ENCODE peak calls at places on chromosomes 16 and 17, in nine cellular contexts. One of them, this sample, is unnamed.

GRCh38 chr17:3512512-3513171 is 36.8 kb downstream of the ASPA start:
- DNase-seq in amniotic stem cell: no peak
- DNase-seq in NCI-H748 treated with DMSO at 0.1 percent for 48 hours: no peak
- DNase-seq in ELF-1: peak
- DNase-seq in T follicular helper cell: no peak
- DNase-seq in CD4-positive, alpha-beta T cell: no peak
- DNase-seq in activated CD4-positive, alpha-beta T cell treated with anti-CD3 and anti-CD28 coated beads, Interleukin-2, amount 50 U/mL, for 48 hours: no peak
- DNase-seq in A549: no peak
- DNase-seq in BE2C: no peak
- DNase-seq in this sample: no peak

GRCh38 chr16:67664258-67664657 is 2.3 kb downstream of the ENKD1 start:
- DNase-seq in amniotic stem cell: no peak
- DNase-seq in NCI-H748 treated with DMSO at 0.1 percent for 48 hours: no peak
- DNase-seq in ELF-1: no peak
- DNase-seq in T follicular helper cell: no peak
- DNase-seq in CD4-positive, alpha-beta T cell: no peak
- DNase-seq in activated CD4-positive, alpha-beta T cell treated with anti-CD3 and anti-CD28 coated beads, Interleukin-2, amount 50 U/mL, for 48 hours: no peak
- DNase-seq in A549: no peak
- DNase-seq in BE2C: no peak
- DNase-seq in this sample: no peak

GRCh38 chr17:56661906-56662305 is 68.4 kb downstream of the NOG start:
- DNase-seq in amniotic stem cell: no peak
- DNase-seq in NCI-H748 treated with DMSO at 0.1 percent for 48 hours: no peak
- DNase-seq in ELF-1: no peak
- DNase-seq in T follicular helper cell: no peak
- DNase-seq in CD4-positive, alpha-beta T cell: no peak
- DNase-seq in activated CD4-positive, alpha-beta T cell treated with anti-CD3 and anti-CD28 coated beads, Interleukin-2, amount 50 U/mL, for 48 hours: no peak
- DNase-seq in A549: peak
- DNase-seq in BE2C: no peak
- DNase-seq in this sample: no peak

GRCh38 chr16:8868272-8869211 is at the start of gene CARHSP1:
- DNase-seq in amniotic stem cell: peak
- DNase-seq in NCI-H748 treated with DMSO at 0.1 percent for 48 hours: peak
- DNase-seq in ELF-1: peak
- DNase-seq in T follicular helper cell: peak
- DNase-seq in CD4-positive, alpha-beta T cell: peak
- DNase-seq in activated CD4-positive, alpha-beta T cell treated with anti-CD3 and anti-CD28 coated beads, Interleukin-2, amount 50 U/mL, for 48 hours: peak
- DNase-seq in A549: peak
- DNase-seq in BE2C: peak
- DNase-seq in this sample: peak

GRCh38 chr16:85149776-85150175 is 37.5 kb upstream of the CIBAR2 start:
- DNase-seq in amniotic stem cell: no peak
- DNase-seq in NCI-H748 treated with DMSO at 0.1 percent for 48 hours: no peak
- DNase-seq in ELF-1: no peak
- DNase-seq in T follicular helper cell: no peak
- DNase-seq in CD4-positive, alpha-beta T cell: no peak
- DNase-seq in activated CD4-positive, alpha-beta T cell treated with anti-CD3 and anti-CD28 coated beads, Interleukin-2, amount 50 U/mL, for 48 hours: no peak
- DNase-seq in A549: no peak
- DNase-seq in BE2C: peak
- DNase-seq in this sample: no peak

GRCh38 chr16:62137991-62138390 is 101.8 kb upstream of the CDH8 start:
- DNase-seq in amniotic stem cell: no peak
- DNase-seq in NCI-H748 treated with DMSO at 0.1 percent for 48 hours: no peak
- DNase-seq in ELF-1: no peak
- DNase-seq in T follicular helper cell: no peak
- DNase-seq in CD4-positive, alpha-beta T cell: no peak
- DNase-seq in activated CD4-positive, alpha-beta T cell treated with anti-CD3 and anti-CD28 coated beads, Interleukin-2, amount 50 U/mL, for 48 hours: no peak
- DNase-seq in A549: no peak
- DNase-seq in BE2C: no peak
- DNase-seq in this sample: no peak

GRCh38 chr17:40310882-40311391 is 2.0 kb downstream of the RARA start:
- DNase-seq in amniotic stem cell: no peak
- DNase-seq in NCI-H748 treated with DMSO at 0.1 percent for 48 hours: no peak
- DNase-seq in ELF-1: no peak
- DNase-seq in T follicular helper cell: no peak
- DNase-seq in CD4-positive, alpha-beta T cell: no peak
- DNase-seq in activated CD4-positive, alpha-beta T cell treated with anti-CD3 and anti-CD28 coated beads, Interleukin-2, amount 50 U/mL, for 48 hours: no peak
- DNase-seq in A549: no peak
- DNase-seq in BE2C: peak
- DNase-seq in this sample: no peak

GRCh38 chr16:3566990-3567389 is 10.2 kb downstream of the NLRC3 start:
- DNase-seq in amniotic stem cell: no peak
- DNase-seq in NCI-H748 treated with DMSO at 0.1 percent for 48 hours: no peak
- DNase-seq in ELF-1: no peak
- DNase-seq in T follicular helper cell: no peak
- DNase-seq in CD4-positive, alpha-beta T cell: no peak
- DNase-seq in activated CD4-positive, alpha-beta T cell treated with anti-CD3 and anti-CD28 coated beads, Interleukin-2, amount 50 U/mL, for 48 hours: no peak
- DNase-seq in A549: no peak
- DNase-seq in BE2C: no peak
- DNase-seq in this sample: no peak

GRCh38 chr16:87052506-87052905 is 264.7 kb downstream of the C16orf95 start:
- DNase-seq in amniotic stem cell: no peak
- DNase-seq in NCI-H748 treated with DMSO at 0.1 percent for 48 hours: no peak
- DNase-seq in ELF-1: no peak
- DNase-seq in T follicular helper cell: no peak
- DNase-seq in CD4-positive, alpha-beta T cell: no peak
- DNase-seq in activated CD4-positive, alpha-beta T cell treated with anti-CD3 and anti-CD28 coated beads, Interleukin-2, amount 50 U/mL, for 48 hours: no peak
- DNase-seq in A549: no peak
- DNase-seq in BE2C: no peak
- DNase-seq in this sample: no peak

GRCh38 chr17:46766493-46767491 is 51.7 kb downstream of the WNT3 start:
- DNase-seq in amniotic stem cell: no peak
- DNase-seq in NCI-H748 treated with DMSO at 0.1 percent for 48 hours: no peak
- DNase-seq in ELF-1: no peak
- DNase-seq in T follicular helper cell: no peak
- DNase-seq in CD4-positive, alpha-beta T cell: no peak
- DNase-seq in activated CD4-positive, alpha-beta T cell treated with anti-CD3 and anti-CD28 coated beads, Interleukin-2, amount 50 U/mL, for 48 hours: no peak
- DNase-seq in A549: no peak
- DNase-seq in BE2C: no peak
- DNase-seq in this sample: no peak

GRCh38 chr17:2511138-2511461 is 588 bp downstream of the METTL16 start:
- DNase-seq in amniotic stem cell: no peak
- DNase-seq in NCI-H748 treated with DMSO at 0.1 percent for 48 hours: no peak
- DNase-seq in ELF-1: no peak
- DNase-seq in T follicular helper cell: no peak
- DNase-seq in CD4-positive, alpha-beta T cell: no peak
- DNase-seq in activated CD4-positive, alpha-beta T cell treated with anti-CD3 and anti-CD28 coated beads, Interleukin-2, amount 50 U/mL, for 48 hours: no peak
- DNase-seq in A549: no peak
- DNase-seq in BE2C: no peak
- DNase-seq in this sample: no peak

GRCh38 chr17:9273334-9274118 is 252.2 kb downstream of the NTN1 start:
- DNase-seq in amniotic stem cell: no peak
- DNase-seq in NCI-H748 treated with DMSO at 0.1 percent for 48 hours: no peak
- DNase-seq in ELF-1: no peak
- DNase-seq in T follicular helper cell: no peak
- DNase-seq in CD4-positive, alpha-beta T cell: no peak
- DNase-seq in activated CD4-positive, alpha-beta T cell treated with anti-CD3 and anti-CD28 coated beads, Interleukin-2, amount 50 U/mL, for 48 hours: peak
- DNase-seq in A549: no peak
- DNase-seq in BE2C: no peak
- DNase-seq in this sample: no peak

GRCh38 chr16:18932243-18932997 is 6.2 kb upstream of the SMG1 start:
- DNase-seq in amniotic stem cell: no peak
- DNase-seq in NCI-H748 treated with DMSO at 0.1 percent for 48 hours: no peak
- DNase-seq in ELF-1: no peak
- DNase-seq in T follicular helper cell: no peak
- DNase-seq in CD4-positive, alpha-beta T cell: no peak
- DNase-seq in activated CD4-positive, alpha-beta T cell treated with anti-CD3 and anti-CD28 coated beads, Interleukin-2, amount 50 U/mL, for 48 hours: no peak
- DNase-seq in A549: no peak
- DNase-seq in BE2C: no peak
- DNase-seq in this sample: no peak

GRCh38 chr17:48952904-48953303 is 8.3 kb upstream of the SNF8 start:
- DNase-seq in amniotic stem cell: no peak
- DNase-seq in NCI-H748 treated with DMSO at 0.1 percent for 48 hours: no peak
- DNase-seq in ELF-1: no peak
- DNase-seq in T follicular helper cell: no peak
- DNase-seq in CD4-positive, alpha-beta T cell: no peak
- DNase-seq in activated CD4-positive, alpha-beta T cell treated with anti-CD3 and anti-CD28 coated beads, Interleukin-2, amount 50 U/mL, for 48 hours: no peak
- DNase-seq in A549: no peak
- DNase-seq in BE2C: no peak
- DNase-seq in this sample: no peak